ENCODE peak calls at places on chromosomes 12 and 14, in seven cellular contexts. K is lower leg skin, Q is A549, T is dorsolateral prefrontal cortex, Y is fibroblast of lung, F is hepatocyte, L is Calu3. X is an unnamed sample.

GRCh38 chr12:93624595-93625294 is 52.3 kb downstream of the SOCS2 start:
- DNase-seq in Y (peak), F (peak), Q (peak), K (no peak), T (no peak), L (no peak), X (no peak)

GRCh38 chr12:107864235-107864634 is 89.7 kb downstream of the ASCL4 start:
- DNase-seq in K (no peak), Q (no peak), Y (no peak), L (no peak), T (no peak), F (peak), X (no peak)

GRCh38 chr12:40947812-40948211 is 240.3 kb upstream of the PDZRN4 start:
- DNase-seq in T (no peak), Y (no peak), Q (peak), F (no peak), L (no peak), K (no peak), X (no peak)

GRCh38 chr12:104187446-104188155 is 28.0 kb upstream of the TXNRD1 start:
- DNase-seq in Q (no peak), Y (no peak), T (no peak), F (no peak), K (no peak), L (peak), X (no peak)

GRCh38 chr14:100215330-100215885 is 23.5 kb upstream of the YY1 start:
- DNase-seq in Q (no peak), L (no peak), F (no peak), Y (no peak), K (no peak), T (no peak), X (no peak)

GRCh38 chr12:61920230-61920629 is 340.0 kb upstream of the USP15 start:
- DNase-seq in K (no peak), Q (no peak), F (no peak), Y (no peak), L (no peak), T (no peak), X (no peak)

GRCh38 chr12:124442281-124442680 is 125.1 kb downstream of the NCOR2 start:
- DNase-seq in Y (no peak), F (no peak), Q (no peak), K (no peak), T (no peak), L (no peak), X (no peak)

GRCh38 chr12:104604995-104605675 is 148.4 kb downstream of the CHST11 start:
- DNase-seq in L (no peak), Q (no peak), F (no peak), T (no peak), Y (no peak), K (no peak), X (peak)

GRCh38 chr12:132566551-132567131 is 43.7 kb downstream of the LRCOL1 start:
- DNase-seq in Y (no peak), K (no peak), L (no peak), Q (no peak), F (no peak), T (peak), X (no peak)

GRCh38 chr12:6092784-6093722 is 31.4 kb downstream of the VWF start:
- DNase-seq in Q (peak), T (no peak), F (peak), Y (peak), K (no peak), L (peak), X (peak)

GRCh38 chr14:68604822-68605221 is 188.0 kb downstream of the ZFP36L1 start:
- DNase-seq in Q (no peak), T (no peak), F (no peak), K (no peak), Y (no peak), L (no peak), X (no peak)

GRCh38 chr12:19129121-19129485 is 430 bp upstream of the PLEKHA5 start:
- DNase-seq in F (no peak), Y (no peak), K (no peak), L (no peak), Q (peak), T (no peak), X (no peak)

GRCh38 chr14:72793154-72793725 is 100.7 kb downstream of the DPF3 start:
- DNase-seq in T (no peak), F (no peak), Q (no peak), L (no peak), Y (no peak), K (no peak), X (no peak)

GRCh38 chr12:12508612-12509011 is 54.1 kb downstream of the DUSP16 start:
- DNase-seq in Q (no peak), Y (peak), T (no peak), K (no peak), L (no peak), F (no peak), X (no peak)

GRCh38 chr12:19572920-19573558 is 133.7 kb downstream of the AEBP2 start:
- DNase-seq in T (no peak), F (peak), K (no peak), Q (peak), L (peak), Y (peak), X (no peak)

GRCh38 chr12:68013181-68013580 is 23.9 kb downstream of the IFNG-AS1 start:
- DNase-seq in K (no peak), Q (no peak), T (no peak), F (no peak), Y (no peak), L (no peak), X (no peak)

GRCh38 chr12:62873826-62874448 is 61.0 kb downstream of the PPM1H start:
- DNase-seq in K (no peak), L (no peak), T (no peak), F (no peak), Q (no peak), Y (no peak), X (no peak)

GRCh38 chr12:111785651-111786050 is 18.9 kb downstream of the ALDH2 start:
- DNase-seq in T (no peak), Q (no peak), Y (no peak), K (no peak), F (no peak), L (no peak), X (no peak)

DNA sequence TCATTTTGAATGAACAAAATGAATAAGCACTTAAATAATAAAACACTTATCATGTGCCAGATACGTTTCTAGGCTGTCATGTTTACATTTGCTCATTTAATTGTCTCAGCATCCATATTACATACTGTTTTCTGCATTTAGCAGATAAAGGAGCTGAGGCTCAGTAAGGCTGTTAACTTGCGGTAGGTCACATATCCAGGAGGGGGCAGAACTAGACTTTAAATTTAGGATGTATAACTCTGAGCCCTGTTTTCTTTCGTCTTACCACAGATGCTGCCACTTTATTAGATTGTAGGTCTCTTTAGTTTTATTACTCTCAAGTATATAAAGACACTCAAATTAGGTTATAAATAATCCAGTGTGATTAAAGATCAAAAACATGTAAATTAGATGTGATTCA is 17.7 kb downstream of the IRAK4 start:
- DNase-seq in T (no peak), K (no peak), F (peak), Y (peak), Q (peak), L (no peak), X (no peak)
- TF ChIP-seq CTCF in T (peak), K (no peak), F (peak), Y (peak), Q (peak), L (no peak), X (peak)

GRCh38 chr14:20604291-20604690 is 13.1 kb upstream of the RNASE12 start:
- DNase-seq in F (no peak), Q (no peak), K (no peak), T (no peak), Y (no peak), L (no peak), X (no peak)

GRCh38 chr14:20607617-20608016 is 16.4 kb upstream of the RNASE12 start:
- DNase-seq in K (no peak), F (no peak), T (no peak), Y (no peak), L (no peak), Q (no peak), X (no peak)

GRCh38 chr14:20608383-20609095 is 17.4 kb upstream of the RNASE12 start:
- DNase-seq in K (no peak), L (no peak), F (no peak), Y (no peak), T (no peak), Q (no peak), X (no peak)

GRCh38 chr14:20606902-20607242 is 15.7 kb upstream of the RNASE12 start:
- DNase-seq in T (no peak), K (no peak), L (no peak), Y (no peak), F (no peak), Q (no peak), X (no peak)

DNA sequence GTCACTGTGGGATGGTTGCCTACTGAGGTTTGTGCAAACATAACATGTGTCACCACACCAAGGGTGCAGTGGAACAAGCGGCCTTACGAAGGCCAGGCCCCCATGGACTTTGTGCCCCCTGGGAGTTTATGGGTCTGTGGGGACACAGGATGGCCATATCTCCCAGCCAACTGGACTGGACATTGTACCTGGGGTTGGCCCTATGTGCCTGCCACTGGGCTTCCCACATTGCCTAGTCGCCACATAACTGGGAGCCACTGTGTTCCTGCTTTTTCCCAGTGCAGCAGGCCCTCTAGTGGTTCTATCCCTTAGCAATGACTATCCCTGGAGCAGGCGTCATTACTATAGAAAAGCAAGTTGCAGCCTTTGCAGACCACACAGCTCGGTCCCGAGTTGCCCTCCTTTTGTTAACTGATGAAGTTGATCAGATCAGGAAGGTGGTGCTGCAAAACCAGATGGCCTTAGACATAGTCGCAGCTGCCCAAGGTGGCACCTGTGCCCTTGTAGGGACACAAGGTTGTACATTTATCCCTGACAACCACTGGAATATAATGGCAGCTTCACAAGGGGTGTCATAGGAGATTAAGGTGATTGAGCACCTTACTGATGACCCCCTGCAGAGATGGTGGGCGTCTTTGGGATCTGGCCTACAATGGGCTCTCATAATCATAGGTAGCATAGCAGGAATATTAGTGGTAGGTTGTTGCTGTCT is 15.2 kb upstream of the RNASE12 start:
- DNase-seq in Y (peak), L (peak), K (no peak), Q (peak), F (peak), T (no peak), X (no peak)
- TF ChIP-seq CTCF in Y (peak), L (no peak), K (no peak), Q (peak), F (peak), T (peak), X (peak)

DNA sequence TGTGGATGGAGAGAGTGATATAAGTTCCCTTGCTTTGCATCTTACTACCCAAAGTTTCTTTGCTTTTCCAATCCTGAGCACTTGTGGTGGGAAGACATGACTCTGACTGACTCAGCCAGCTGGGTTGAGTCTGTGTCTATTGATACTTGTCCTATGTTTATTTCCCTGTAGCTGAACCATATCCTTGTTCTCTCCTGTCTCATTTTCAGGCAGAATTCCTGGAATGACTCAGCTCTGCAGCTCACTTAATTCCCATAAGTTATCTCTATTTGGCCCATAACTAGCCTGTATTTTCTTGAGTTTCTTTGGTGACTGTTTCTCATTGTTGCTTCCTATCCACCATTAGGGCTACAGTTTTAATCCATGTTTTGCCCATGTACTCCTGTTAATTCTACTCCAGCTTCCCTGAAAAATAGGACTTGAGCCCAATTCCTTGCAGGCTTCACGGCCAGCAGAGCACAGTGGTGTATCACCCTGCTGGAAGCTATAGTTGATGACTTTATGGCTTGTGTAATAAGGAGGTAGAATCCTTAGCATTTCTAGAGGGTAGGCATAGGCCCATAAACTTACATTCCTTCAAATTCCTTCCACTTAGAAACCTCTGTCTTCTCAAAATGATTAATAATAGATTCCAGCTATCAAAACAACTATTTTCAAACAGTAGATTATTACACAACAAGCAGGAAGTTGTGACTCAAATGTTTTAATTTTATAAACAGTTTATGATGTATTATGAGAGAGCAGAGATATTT is 183.1 kb downstream of the TMTC3 start:
- DNase-seq in Q (peak), F (peak), L (no peak), T (no peak), K (no peak), Y (peak), X (no peak)
- TF ChIP-seq CTCF in Q (peak), F (no peak), L (no peak), T (no peak), K (no peak), Y (peak), X (no peak)

GRCh38 chr12:108967869-108968540 is 52.9 kb downstream of the SVOP start:
- DNase-seq in K (no peak), Q (peak), T (no peak), Y (no peak), L (no peak), F (peak), X (no peak)
- TF ChIP-seq CTCF in K (no peak), Q (peak), T (peak), Y (peak), L (peak), F (peak), X (peak)

DNA sequence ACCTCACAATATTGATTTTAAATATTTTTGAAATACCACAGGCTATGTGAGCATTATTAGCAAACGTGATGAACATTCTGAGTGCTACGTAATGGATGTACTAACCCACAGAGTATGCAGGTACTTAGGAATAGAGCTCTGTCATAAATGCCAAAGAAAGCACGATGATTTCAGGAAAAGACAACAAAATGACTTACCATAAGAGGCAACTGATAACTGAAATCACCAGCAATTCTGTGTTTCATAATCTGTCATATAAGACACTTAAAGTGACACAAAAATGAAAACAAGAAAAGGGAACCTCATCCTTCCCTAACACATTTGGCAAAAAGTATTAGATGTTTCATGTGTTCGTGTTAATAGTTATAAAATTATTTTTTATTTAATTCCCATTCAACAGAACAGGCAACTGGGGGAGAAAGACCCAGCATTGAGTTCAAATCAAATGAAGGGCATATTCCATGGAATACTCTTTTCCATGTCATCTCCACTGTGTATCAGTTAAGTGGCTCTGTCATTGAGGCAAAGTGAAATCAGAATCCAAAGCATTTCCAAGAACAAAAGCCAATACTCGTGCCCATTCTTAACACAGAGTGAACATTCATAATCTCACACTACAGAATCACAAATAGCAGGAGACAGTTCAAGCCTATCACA is 30.4 kb downstream of the ARMH4 start:
- DNase-seq in K (no peak), Q (no peak), T (no peak), L (no peak), Y (no peak), F (no peak), X (no peak)
- TF ChIP-seq CTCF in K (no peak), Q (no peak), T (no peak), L (no peak), Y (no peak), F (no peak), X (no peak)